ENCODE peak calls at places on chromosome 5, in eight cellular contexts. Z is fibroblast of lung, M is cardiac fibroblast, R is endodermal cell, F is WTC11, X is type B pancreatic cell, P is esophagus squamous epithelium, J is Calu3. S is an unnamed sample.

GRCh38 chr5:142323480-142324376 is 1.1 kb downstream of the SPRY4 start:
- DNase-seq in P (no peak), Z (peak), F (no peak), X (no peak), M (peak), J (peak), R (peak), S (no peak)

GRCh38 chr5:176771102-176771845 is 39.1 kb upstream of the UNC5A start:
- DNase-seq in F (no peak), P (no peak), R (peak), J (no peak), X (peak), Z (no peak), M (no peak), S (no peak)

GRCh38 chr5:107631805-107632362 is 38.9 kb downstream of the EFNA5 start:
- DNase-seq in M (no peak), R (no peak), F (no peak), J (no peak), Z (no peak), X (no peak), P (no peak), S (no peak)

GRCh38 chr5:150350524-150351344 is 6.8 kb upstream of the TCOF1 start:
- DNase-seq in R (peak), P (no peak), F (peak), Z (peak), X (no peak), J (peak), M (peak), S (peak)

GRCh38 chr5:15008476-15008875 is 136.9 kb upstream of the ANKH start:
- DNase-seq in Z (peak), P (peak), F (peak), J (peak), R (peak), X (no peak), M (peak), S (peak)

GRCh38 chr5:168951341-168951740 is 349.6 kb downstream of the SLIT3 start:
- DNase-seq in R (no peak), X (no peak), P (no peak), Z (no peak), J (no peak), M (peak), F (no peak), S (peak)

GRCh38 chr5:180323929-180324632 is 29.1 kb downstream of the GFPT2 start:
- DNase-seq in M (peak), X (no peak), Z (peak), P (no peak), J (no peak), R (peak), F (no peak), S (no peak)

GRCh38 chr5:61277781-61278180 is 54.3 kb upstream of the ZSWIM6 start:
- DNase-seq in M (no peak), J (peak), Z (peak), F (no peak), X (no peak), P (no peak), R (no peak), S (no peak)

GRCh38 chr5:98053170-98053569 is 720.3 kb upstream of the RGMB start:
- DNase-seq in X (no peak), F (no peak), J (no peak), R (no peak), Z (no peak), M (no peak), P (no peak), S (no peak)

GRCh38 chr5:35404701-35405100 is 174.4 kb upstream of the PRLR start:
- DNase-seq in J (no peak), R (no peak), Z (no peak), M (no peak), F (no peak), P (no peak), X (no peak), S (no peak)

GRCh38 chr5:171764265-171764664 is 21.4 kb upstream of the SMIM23 start:
- DNase-seq in R (peak), J (no peak), M (no peak), X (no peak), Z (no peak), F (no peak), P (no peak), S (no peak)

GRCh38 chr5:68252678-68253520 is 37.3 kb downstream of the PIK3R1 start:
- DNase-seq in R (peak), M (peak), Z (peak), F (peak), J (peak), P (no peak), X (no peak), S (peak)

GRCh38 chr5:95283761-95284511 is 958 bp downstream of the MCTP1 start:
- DNase-seq in R (peak), F (peak), X (peak), P (no peak), M (peak), J (peak), Z (peak), S (no peak)

GRCh38 chr5:40646286-40646685 is 33.4 kb upstream of the PTGER4 start:
- DNase-seq in X (no peak), J (peak), Z (no peak), F (no peak), M (no peak), P (no peak), R (no peak), S (no peak)

GRCh38 chr5:96628406-96628805 is 33.8 kb upstream of the CAST start:
- DNase-seq in R (no peak), X (no peak), Z (peak), P (no peak), F (no peak), J (no peak), M (no peak), S (no peak)

GRCh38 chr5:40734986-40735385 is 20.8 kb downstream of the TTC33 start:
- DNase-seq in X (no peak), Z (peak), P (no peak), M (peak), J (peak), F (no peak), R (no peak), S (no peak)

GRCh38 chr5:105752801-105753200 is 1917.9 kb downstream of the EFNA5 start:
- DNase-seq in R (no peak), J (no peak), F (no peak), M (peak), X (no peak), P (no peak), Z (peak), S (no peak)

GRCh38 chr5:62719061-62719730 is 140.6 kb downstream of the LRRC70 start:
- DNase-seq in X (no peak), Z (no peak), F (no peak), P (no peak), M (no peak), R (no peak), J (no peak), S (no peak)

GRCh38 chr5:78287833-78288232 is 6.7 kb downstream of the AP3B1 start:
- DNase-seq in R (no peak), X (no peak), Z (peak), J (peak), M (peak), F (no peak), P (no peak), S (peak)

GRCh38 chr5:52692039-52692438 is 95.7 kb upstream of the ITGA1 start:
- DNase-seq in X (no peak), M (no peak), F (no peak), J (no peak), Z (peak), P (no peak), R (no peak), S (no peak)

GRCh38 chr5:119022017-119022745 is 33.8 kb upstream of the DTWD2 start:
- DNase-seq in P (no peak), F (no peak), R (no peak), J (no peak), Z (peak), X (no peak), M (peak), S (no peak)

GRCh38 chr5:121408778-121409177 is 442.9 kb upstream of the FTMT start:
- DNase-seq in R (no peak), X (no peak), Z (no peak), M (no peak), P (no peak), F (no peak), J (no peak), S (no peak)

GRCh38 chr5:91109634-91110033 is 273.5 kb downstream of the ARRDC3 start:
- DNase-seq in M (peak), Z (no peak), F (no peak), P (no peak), R (no peak), X (no peak), J (no peak), S (no peak)

GRCh38 chr5:83377131-83377865 is 94.2 kb upstream of the VCAN start:
- DNase-seq in Z (peak), J (no peak), R (no peak), X (no peak), F (no peak), P (no peak), M (peak), S (peak)

GRCh38 chr5:54285573-54286124 is 24.7 kb downstream of the ARL15 start:
- DNase-seq in X (no peak), P (no peak), J (no peak), R (no peak), Z (no peak), F (no peak), M (no peak), S (no peak)

GRCh38 chr5:120446896-120447295 is 17.2 kb upstream of the PRR16 start:
- DNase-seq in P (no peak), Z (peak), F (no peak), J (no peak), X (no peak), M (peak), R (no peak), S (no peak)

GRCh38 chr5:41176952-41177351 is 36.4 kb downstream of the C6 start:
- DNase-seq in J (no peak), M (peak), R (no peak), Z (peak), F (no peak), X (no peak), P (no peak), S (peak)

GRCh38 chr5:141564216-141564692 is 54.5 kb downstream of the DIAPH1 start:
- DNase-seq in P (peak), X (no peak), J (peak), F (peak), M (peak), Z (peak), R (peak), S (peak)

GRCh38 chr5:141845371-141845821 is 32.8 kb downstream of the PCDH1 start:
- DNase-seq in F (peak), R (peak), M (no peak), Z (no peak), X (no peak), J (no peak), P (no peak), S (no peak)

GRCh38 chr5:140182075-140182709 is 7.2 kb downstream of the CYSTM1 start:
- DNase-seq in J (no peak), Z (peak), M (peak), P (no peak), R (no peak), F (no peak), X (no peak), S (peak)

GRCh38 chr5:126483156-126483555 is 59.9 kb downstream of the GRAMD2B start:
- DNase-seq in R (no peak), M (peak), Z (no peak), F (no peak), X (no peak), P (no peak), J (no peak), S (peak)

DNA sequence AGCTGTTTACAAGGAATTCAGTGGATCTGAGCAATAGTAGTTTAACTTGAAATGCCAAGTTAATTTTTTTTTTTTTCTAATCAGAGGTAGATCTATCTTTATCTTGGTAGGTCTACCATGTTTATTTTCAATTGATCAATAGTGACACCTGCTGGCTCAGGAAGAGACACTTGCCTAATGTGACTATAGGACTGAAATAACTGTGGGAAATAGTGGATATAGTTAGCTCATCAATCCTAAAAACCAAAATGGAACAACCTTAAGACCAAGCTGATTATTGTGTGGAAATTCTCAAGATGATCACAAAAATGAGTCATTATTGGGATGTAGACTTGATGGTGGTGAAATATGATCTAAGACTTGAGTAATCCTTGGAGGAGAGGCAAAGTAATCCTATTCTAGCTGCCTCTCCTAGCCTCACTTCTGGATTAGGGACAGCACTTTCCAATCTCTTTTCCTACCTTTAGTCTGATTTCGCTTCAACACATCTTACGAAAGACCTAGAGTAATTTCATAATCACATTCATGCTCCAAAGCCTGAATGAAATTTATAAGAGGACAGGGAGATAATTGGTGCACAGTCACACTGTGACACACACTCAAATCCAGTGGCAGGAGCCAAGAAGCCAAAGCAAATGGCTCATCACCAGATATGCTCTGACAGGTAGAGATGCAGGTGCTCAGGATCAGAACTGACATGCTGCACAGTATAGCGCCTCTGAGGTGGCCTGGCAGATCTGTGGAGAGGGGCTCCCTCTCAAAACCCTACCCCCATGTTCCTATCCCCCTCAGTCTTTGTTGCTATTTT is 156.3 kb downstream of the HMHB1 start:
- DNase-seq in Z (peak), R (no peak), J (peak), F (no peak), X (no peak), M (peak), P (no peak), S (peak)
- TF ChIP-seq CTCF in Z (peak), R (peak), J (peak), F (no peak), X (peak), M (peak), P (peak), S (peak)

GRCh38 chr5:157326440-157327023 is 60.6 kb downstream of the CYFIP2 start:
- DNase-seq in X (no peak), J (no peak), R (no peak), F (no peak), M (no peak), Z (no peak), P (no peak), S (no peak)

GRCh38 chr5:157324237-157324636 is 58.3 kb downstream of the CYFIP2 start:
- DNase-seq in J (peak), M (no peak), Z (no peak), P (no peak), X (no peak), R (peak), F (peak), S (no peak)

GRCh38 chr5:157322581-157322980 is 56.7 kb downstream of the CYFIP2 start:
- DNase-seq in M (no peak), R (no peak), X (no peak), F (no peak), Z (no peak), P (no peak), J (no peak), S (no peak)

GRCh38 chr5:157327771-157328170 is 61.8 kb downstream of the CYFIP2 start:
- DNase-seq in F (no peak), P (no peak), J (no peak), Z (no peak), X (no peak), M (no peak), R (no peak), S (no peak)

GRCh38 chr5:157323107-157323706 is 57.3 kb downstream of the CYFIP2 start:
- DNase-seq in R (peak), X (no peak), Z (no peak), F (peak), M (no peak), P (no peak), J (no peak), S (no peak)
- TF ChIP-seq CTCF in R (peak), X (peak), Z (no peak), F (peak), M (peak), P (no peak), J (peak), S (peak)

GRCh38 chr5:55320571-55320970 is 12.8 kb downstream of the MTREX start:
- DNase-seq in X (no peak), P (no peak), Z (no peak), M (no peak), R (no peak), F (no peak), J (no peak), S (no peak)
- TF ChIP-seq CTCF in X (no peak), P (no peak), Z (no peak), M (no peak), R (no peak), F (no peak), J (no peak), S (no peak)

DNA sequence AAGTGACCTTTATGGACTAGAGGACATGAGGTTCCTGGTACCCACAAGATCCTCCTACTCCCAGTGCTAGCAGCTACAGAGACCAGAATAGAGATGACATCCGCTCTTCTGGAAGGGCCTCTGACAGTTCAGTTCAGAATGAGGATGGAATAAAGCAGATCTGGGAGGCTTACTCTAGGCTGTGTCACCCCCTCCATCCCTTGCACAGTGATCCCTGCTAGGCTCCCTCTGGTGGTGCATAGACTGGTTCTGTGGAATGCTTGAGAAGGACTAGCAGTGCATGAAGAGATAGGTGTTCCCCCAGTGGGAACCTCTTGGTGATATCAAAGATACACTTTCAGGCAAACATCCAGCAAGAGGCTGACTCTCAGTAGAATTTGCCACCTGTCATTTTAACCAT is 83.0 kb downstream of the NPR3 start:
- DNase-seq in J (peak), P (no peak), F (no peak), X (no peak), M (no peak), Z (no peak), R (peak), S (no peak)
- TF ChIP-seq CTCF in J (no peak), P (no peak), F (no peak), X (no peak), M (peak), Z (peak), R (peak), S (peak)